ENCODE peak calls at places on chromosomes 5 and 9, in four cellular contexts. W is NCI-H2107, B is kidney glomerular epithelial cell, N is fibroblast of the aortic adventitia. Y is an unnamed sample.

GRCh38 chr5:119328753-119329602 is 26.8 kb upstream of the TNFAIP8 start:
- DNase-seq in B (peak), N (peak), W (no peak), Y (peak)

GRCh38 chr5:169164481-169164925 is 136.4 kb downstream of the SLIT3 start:
- DNase-seq in N (peak), B (peak), W (no peak), Y (no peak)

GRCh38 chr5:160353379-160353778 is 17.0 kb downstream of the C1QTNF2 start:
- DNase-seq in W (no peak), N (peak), B (no peak), Y (no peak)

GRCh38 chr5:75167345-75167744 is 69.3 kb downstream of the ANKRD31 start:
- DNase-seq in W (no peak), N (no peak), B (no peak), Y (no peak)

GRCh38 chr5:147216552-147217154 is 18.2 kb upstream of the STK32A start:
- DNase-seq in B (peak), N (no peak), W (no peak), Y (peak)

GRCh38 chr9:127539259-127539981 is 72.7 kb upstream of the STXBP1 start:
- DNase-seq in N (peak), W (no peak), B (no peak), Y (peak)

GRCh38 chr9:5052858-5053257 is 67.8 kb downstream of the JAK2 start:
- DNase-seq in B (no peak), N (peak), W (no peak), Y (peak)

GRCh38 chr5:75707911-75708509 is 9.2 kb downstream of the POC5 start:
- DNase-seq in N (no peak), B (peak), W (no peak), Y (peak)

GRCh38 chr5:153831976-153832375 is 206.7 kb downstream of the FAM114A2 start:
- DNase-seq in W (no peak), N (peak), B (no peak), Y (peak)

GRCh38 chr5:119951330-119951934 is 322.1 kb downstream of the FAM170A start:
- DNase-seq in B (no peak), W (no peak), N (no peak), Y (no peak)

GRCh38 chr5:30871191-30871590 is 322.3 kb upstream of the CDH6 start:
- DNase-seq in B (no peak), N (no peak), W (no peak), Y (no peak)

GRCh38 chr5:139745800-139746690 is 49.6 kb upstream of the PSD2 start:
- DNase-seq in B (peak), N (peak), W (no peak), Y (peak)

GRCh38 chr5:95369796-95370195 is 21.4 kb upstream of the FAM81B start:
- DNase-seq in W (no peak), B (no peak), N (no peak), Y (no peak)

GRCh38 chr9:80061940-80062339 is 490.2 kb downstream of the TLE4 start:
- DNase-seq in W (no peak), B (peak), N (peak), Y (peak)

GRCh38 chr5:12125895-12126294 is 221.6 kb upstream of the CTNND2 start:
- DNase-seq in W (no peak), N (no peak), B (no peak), Y (no peak)

GRCh38 chr5:86979801-86980510 is 287.7 kb upstream of the RASA1 start:
- DNase-seq in W (no peak), B (peak), N (peak), Y (peak)

GRCh38 chr5:158410976-158411375 is 552.0 kb upstream of the CLINT1 start:
- DNase-seq in N (peak), W (no peak), B (no peak), Y (peak)

GRCh38 chr9:102049586-102050246 is 311.3 kb upstream of the GRIN3A start:
- DNase-seq in N (no peak), W (no peak), B (no peak), Y (no peak)

GRCh38 chr9:94802795-94803194 is 76.3 kb downstream of the AOPEP start:
- DNase-seq in W (no peak), N (no peak), B (no peak), Y (peak)

GRCh38 chr5:18264126-18264882 is 630.0 kb downstream of the TAF11L14 start:
- DNase-seq in N (no peak), W (no peak), B (no peak), Y (no peak)

GRCh38 chr9:111533099-111533785 is 8.3 kb downstream of the ZNF483 start:
- DNase-seq in W (no peak), N (peak), B (no peak), Y (peak)

GRCh38 chr5:53037141-53037859 is 48.1 kb downstream of the ITGA2 start:
- DNase-seq in W (no peak), B (peak), N (peak), Y (peak)

Y was measured in fibroblast of lung.